ENCODE peak calls at places on chromosomes 4 and X, in five cellular contexts. R is IMR-90, U is mesendoderm, H is mesenchymal stem cell, L is neuronal stem cell. F is an unnamed sample.

GRCh38 chr4:55086561-55086960 is 38.8 kb downstream of the KDR start:
- DNase-seq in U (no peak), L (no peak), R (no peak), H (no peak), F (no peak)

GRCh38 chrX:118630843-118631242 is 96.6 kb upstream of the IL13RA1 start:
- DNase-seq in U (no peak), R (no peak), L (no peak), H (no peak), F (no peak)

GRCh38 chr4:142815834-142816233 is 30.3 kb downstream of the INPP4B start:
- DNase-seq in R (peak), H (peak), L (no peak), U (peak), F (no peak)

GRCh38 chrX:386768-387575 is at the start of gene PPP2R3B:
- DNase-seq in H (peak), U (peak), R (peak), L (peak), F (peak)

GRCh38 chr4:78544681-78545080 is 6.9 kb upstream of the ANXA3 start:
- DNase-seq in R (peak), L (no peak), H (peak), U (no peak), F (no peak)

GRCh38 chr4:166675411-166675810 is 558.9 kb downstream of the SPOCK3 start:
- DNase-seq in L (no peak), R (no peak), U (no peak), H (peak), F (no peak)

GRCh38 chr4:151031831-151032605 is 16.9 kb upstream of the LRBA start:
- DNase-seq in L (no peak), H (peak), U (no peak), R (peak), F (peak)

GRCh38 chr4:16777726-16778125 is 120.7 kb downstream of the LDB2 start:
- DNase-seq in R (peak), L (no peak), U (no peak), H (no peak), F (no peak)

GRCh38 chrX:69424910-69425309 is 79.2 kb upstream of the NALF2 start:
- DNase-seq in R (no peak), U (no peak), H (no peak), L (no peak), F (no peak)

GRCh38 chr4:134668237-134668636 is 466.6 kb upstream of the PABPC4L start:
- DNase-seq in R (no peak), L (no peak), U (no peak), H (no peak), F (no peak)

GRCh38 chr4:35102111-35102510 is 1142.2 kb downstream of the ARAP2 start:
- DNase-seq in U (no peak), R (no peak), L (peak), H (no peak), F (no peak)

GRCh38 chr4:101724093-101724492 is 66.4 kb upstream of the BANK1 start:
- DNase-seq in L (no peak), U (no peak), R (no peak), H (no peak), F (no peak)

GRCh38 chrX:123357941-123358340 is 173.9 kb downstream of the GRIA3 start:
- DNase-seq in H (no peak), L (no peak), U (no peak), R (no peak), F (no peak)

GRCh38 chrX:65643046-65643785 is 24.2 kb upstream of the MSN start:
- DNase-seq in R (peak), H (no peak), L (no peak), U (peak), F (no peak)

GRCh38 chr4:74838746-74839370 is 44.5 kb upstream of the BTC start:
- DNase-seq in U (no peak), L (no peak), R (peak), H (peak), F (peak)

GRCh38 chr4:27154706-27155105 is 294.1 kb downstream of the STIM2 start:
- DNase-seq in U (no peak), H (peak), L (no peak), R (peak), F (no peak)

GRCh38 chr4:7253806-7254205 is 61.5 kb downstream of the SORCS2 start:
- DNase-seq in U (no peak), R (no peak), H (no peak), L (no peak), F (no peak)

GRCh38 chrX:109848451-109849050 is 115.5 kb upstream of the ACSL4 start:
- DNase-seq in L (peak), R (no peak), H (no peak), U (peak), F (no peak)

GRCh38 chr4:7781361-7781760 is 158.3 kb downstream of the AFAP1 start:
- DNase-seq in H (peak), R (peak), L (no peak), U (no peak), F (no peak)

GRCh38 chr4:13559414-13559813 is 15.1 kb upstream of the NKX3-2 start:
- DNase-seq in H (peak), U (no peak), R (peak), L (no peak), F (no peak)

GRCh38 chrX:125203737-125204578 is 115.7 kb upstream of the TEX13C start:
- DNase-seq in L (no peak), R (no peak), U (peak), H (peak), F (no peak)

GRCh38 chr4:101157415-101158135 is 189.8 kb downstream of the PPP3CA start:
- DNase-seq in U (no peak), R (peak), L (no peak), H (peak), F (no peak)

GRCh38 chr4:108954880-108955279 is 192.0 kb upstream of the ETNPPL start:
- DNase-seq in L (no peak), U (no peak), H (no peak), R (no peak), F (no peak)

GRCh38 chr4:111632752-111633151 is 512.5 kb upstream of the FAM241A start:
- DNase-seq in H (peak), L (no peak), R (peak), U (no peak), F (peak)

GRCh38 chr4:55409468-55410171 is 13.9 kb downstream of the TMEM165 start:
- DNase-seq in L (no peak), U (peak), R (peak), H (peak), F (no peak)

GRCh38 chrX:2609431-2610238 is 81.5 kb upstream of the CD99 start:
- DNase-seq in H (peak), R (peak), L (no peak), U (peak), F (peak)

GRCh38 chr4:175246941-175247340 is 328.8 kb downstream of the ADAM29 start:
- DNase-seq in H (no peak), U (no peak), R (peak), L (no peak), F (no peak)

GRCh38 chrX:21126661-21127060 is 247.6 kb upstream of the CNKSR2 start:
- DNase-seq in H (no peak), U (no peak), L (no peak), R (no peak), F (peak)

GRCh38 chr4:87152310-87153061 is 67.9 kb downstream of the KLHL8 start:
- DNase-seq in H (peak), U (peak), R (no peak), L (no peak), F (peak)

GRCh38 chr4:125390727-125391126 is 76.0 kb downstream of the FAT4 start:
- DNase-seq in R (no peak), H (no peak), L (no peak), U (no peak), F (no peak)

GRCh38 chrX:154401045-154401799 is 3.0 kb downstream of the RPL10 start:
- DNase-seq in U (peak), H (peak), L (no peak), R (peak), F (peak)

GRCh38 chr4:37685211-37685725 is 908 bp downstream of the RELL1 start:
- DNase-seq in R (peak), H (peak), U (peak), L (no peak), F (no peak)

GRCh38 chr4:98950925-98951324 is 22.0 kb upstream of the EIF4E start:
- DNase-seq in L (no peak), R (no peak), U (no peak), H (no peak), F (no peak)

GRCh38 chr4:57501715-57502114 is 391.5 kb upstream of the IGFBP7 start:
- DNase-seq in H (peak), U (peak), L (no peak), R (peak), F (peak)

GRCh38 chr4:81550005-81550896 is 78.5 kb upstream of the RASGEF1B start:
- DNase-seq in U (no peak), H (no peak), L (no peak), R (no peak), F (no peak)
- H2BK120ac ChIP-seq in U (no peak), H (no peak), L (no peak), R (no peak), F (no peak)

DNA sequence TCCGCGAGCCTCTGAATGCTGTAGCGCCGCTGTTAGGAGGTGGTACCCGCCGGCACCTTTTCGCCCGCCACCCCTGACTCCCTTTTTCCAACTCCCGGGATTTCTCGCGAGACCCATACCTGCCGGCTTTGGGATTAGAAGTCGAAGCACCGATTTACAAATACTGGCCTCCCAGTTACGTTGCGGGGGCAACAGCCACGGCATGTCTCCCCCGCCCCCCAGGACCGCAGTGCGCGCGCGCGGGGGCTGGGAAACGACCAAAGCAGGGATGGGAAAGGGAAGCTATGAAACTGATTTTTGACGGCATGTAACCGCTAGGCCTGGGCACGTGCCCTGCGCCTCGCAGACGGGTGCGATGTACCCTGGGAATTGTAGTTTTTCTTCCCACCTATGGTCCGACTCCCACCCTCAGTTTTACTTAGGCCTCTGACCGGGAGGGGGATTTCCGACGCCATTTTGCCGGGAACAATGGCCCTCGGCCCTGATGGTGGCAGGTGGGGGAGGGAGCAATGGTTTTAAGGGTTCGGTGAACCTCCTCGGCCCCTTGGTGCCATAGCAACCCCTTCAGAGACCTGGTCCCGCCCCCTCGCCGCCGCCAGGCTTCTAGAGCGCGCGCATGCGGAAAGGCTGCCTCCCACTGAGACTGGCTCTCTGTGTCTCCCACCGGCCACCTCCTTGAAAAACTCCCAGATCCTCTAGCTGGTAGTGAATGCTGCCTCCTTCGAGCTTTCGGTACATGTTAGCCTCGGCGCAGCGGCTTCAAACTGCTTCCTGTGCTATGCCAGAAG is 772 bp upstream of the WNK3 start:
- DNase-seq in R (peak), L (peak), H (peak), U (peak), F (peak)
- H3K4me3 ChIP-seq in R (peak), L (peak), H (peak), U (no peak), F (peak)

DNA sequence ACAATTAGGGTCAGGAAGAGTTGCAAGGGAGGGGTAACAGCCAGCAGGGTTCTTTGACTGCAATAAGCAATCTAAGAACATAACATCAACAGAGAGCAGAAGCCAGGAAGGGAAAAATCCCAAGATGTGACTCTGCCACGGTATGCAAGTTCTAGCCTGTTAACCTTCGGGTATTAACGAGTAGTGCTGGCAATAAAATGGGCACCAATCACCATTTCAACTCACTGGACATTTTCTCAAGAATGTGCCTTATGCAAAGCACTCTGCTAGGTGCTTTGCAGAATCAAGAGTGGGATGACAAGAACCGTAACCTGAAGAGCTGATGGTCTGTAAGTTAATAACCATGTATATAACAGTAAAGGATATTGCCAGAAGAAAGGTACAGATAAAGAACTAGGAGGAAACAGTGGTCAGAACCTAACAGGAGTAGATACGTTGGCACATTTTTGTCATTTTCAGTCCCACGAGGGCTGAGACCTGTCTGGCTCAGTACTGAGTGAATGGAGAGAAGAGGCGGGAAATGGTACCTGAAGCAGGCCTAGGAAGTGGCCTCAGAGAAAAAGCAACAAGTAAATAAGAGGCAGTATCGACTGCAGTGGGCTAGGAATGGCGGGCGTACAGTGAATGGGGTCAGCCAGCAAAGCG is 2.7 kb downstream of the ELOVL6 start:
- DNase-seq in U (peak), R (peak), H (peak), L (no peak), F (no peak)
- H2BK120ac ChIP-seq in U (peak), R (peak), H (no peak), L (no peak), F (peak)

DNA sequence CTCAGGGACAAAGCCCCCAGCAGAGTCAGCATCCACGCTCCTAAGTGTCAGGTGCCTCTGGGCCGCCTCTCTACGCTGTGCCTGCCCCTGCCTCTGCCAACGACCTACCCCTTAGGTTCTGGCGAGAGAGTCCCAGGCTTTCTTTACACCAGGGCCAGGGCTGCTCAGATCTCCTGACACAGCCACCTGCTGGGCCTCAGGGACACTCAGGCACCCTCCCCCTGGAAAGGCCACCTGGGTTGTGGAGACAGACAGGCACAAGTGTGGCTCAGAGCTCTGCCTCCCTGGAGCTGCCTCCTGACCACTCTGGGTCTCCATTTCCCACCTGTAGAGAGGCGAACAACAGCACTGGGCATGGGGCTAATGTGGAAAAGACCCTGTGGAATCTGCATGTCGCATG is 90.0 kb upstream of the ADRA2C start:
- DNase-seq in R (no peak), U (no peak), L (no peak), H (no peak), F (no peak)
- H3K4me3 ChIP-seq in R (no peak), U (no peak), L (no peak), H (no peak), F (no peak)

DNA sequence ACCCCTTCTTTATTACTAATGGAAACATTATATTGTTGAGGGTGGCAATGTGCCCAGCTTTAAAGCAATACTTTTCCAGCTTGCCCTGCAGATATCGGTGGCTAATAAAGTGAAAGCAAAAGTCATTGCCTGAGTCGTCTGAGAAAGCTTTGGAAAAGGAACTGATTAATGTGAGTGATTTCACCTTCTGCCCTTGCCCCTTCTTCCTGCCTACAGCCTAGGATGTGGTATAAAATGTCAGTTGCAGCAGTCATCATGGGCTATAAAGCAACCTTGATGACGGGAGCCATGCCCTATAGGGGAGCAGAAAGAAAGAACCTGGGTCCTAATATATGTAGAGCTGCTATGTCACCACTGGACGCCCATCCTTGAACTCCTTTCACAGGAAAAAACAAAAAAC is 132.4 kb upstream of the USP9X start:
- DNase-seq in H (peak), R (peak), L (no peak), U (no peak), F (no peak)
- H2BK120ac ChIP-seq in H (no peak), R (no peak), L (no peak), U (no peak), F (no peak)

GRCh38 chr4:107619065-107619464 is 101.0 kb downstream of the PAPSS1 start:
- DNase-seq in L (no peak), R (peak), U (peak), H (peak), F (peak)
- H3K4me3 ChIP-seq in L (no peak), R (no peak), U (no peak), H (peak), F (no peak)

DNA sequence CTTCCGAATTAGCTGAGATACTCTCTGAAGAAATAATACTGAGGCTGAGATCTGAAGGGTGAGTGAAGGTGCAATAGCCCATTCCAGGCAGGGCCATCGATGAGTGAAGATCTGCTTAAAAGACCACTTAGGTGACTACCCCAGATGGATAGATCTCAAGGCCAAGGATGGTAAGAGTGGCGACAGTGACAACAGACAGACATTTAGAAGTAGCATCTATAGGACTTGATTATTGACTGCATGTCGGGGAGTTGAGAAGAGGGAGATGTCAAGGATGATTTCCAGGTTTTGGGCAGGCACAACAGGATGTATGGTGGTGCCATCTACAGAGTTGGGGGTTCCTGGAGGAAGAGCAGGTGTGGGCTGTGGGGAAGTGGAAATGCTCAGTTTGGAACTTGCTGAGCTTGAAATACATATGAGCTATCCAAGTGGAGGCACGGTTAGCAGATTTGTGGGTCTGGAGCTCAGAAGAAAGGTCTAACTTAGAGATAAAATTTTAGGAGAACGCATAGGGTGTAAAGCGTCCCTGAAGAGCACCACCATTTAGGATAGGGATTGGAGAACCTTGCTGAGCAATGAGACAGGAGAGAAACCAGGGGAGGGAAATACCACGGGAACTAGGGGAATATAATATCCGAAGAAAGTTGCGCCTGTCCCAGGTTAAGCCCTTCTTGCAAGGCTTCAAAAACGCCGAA is 712 bp downstream of the UFSP2 start:
- DNase-seq in R (peak), L (no peak), H (peak), U (peak), F (no peak)
- H2BK120ac ChIP-seq in R (peak), L (no peak), H (no peak), U (no peak), F (peak)

GRCh38 chr4:33746979-33747378 is 2497.3 kb downstream of the ARAP2 start:
- DNase-seq in R (peak), L (no peak), U (no peak), H (no peak), F (no peak)
- H3K4me3 ChIP-seq in R (no peak), L (no peak), U (no peak), H (no peak), F (no peak)

GRCh38 chr4:145937990-145938611 is 522 bp downstream of the ZNF827 start:
- DNase-seq in H (peak), L (peak), U (peak), R (peak), F (no peak)
- H2BK120ac ChIP-seq in H (peak), L (peak), U (peak), R (peak), F (peak)

F was measured in trophoblast cell.